ENCODE peak calls at places on chromosomes 12 and 14, in four cellular contexts. B is K562, C is HepG2, I is GM12878. J is an unnamed sample.

GRCh38 chr12:6233121-6233971 is 33.1 kb downstream of the CD9 start:
- DNase-seq in C (no peak), B (no peak), I (no peak), J (no peak)

GRCh38 chr12:123115409-123116111 is 35.3 kb downstream of the PITPNM2 start:
- DNase-seq in B (no peak), I (peak), C (no peak), J (no peak)

GRCh38 chr14:51539571-51540037 is 112.1 kb upstream of the FRMD6 start:
- DNase-seq in B (no peak), I (no peak), C (no peak), J (no peak)

GRCh38 chr12:99644629-99645028 is 2.9 kb upstream of the GARIN6 start:
- DNase-seq in B (no peak), C (no peak), I (no peak), J (no peak)

GRCh38 chr14:68962681-68963080 is 16.4 kb downstream of the ACTN1 start:
- DNase-seq in I (no peak), C (no peak), B (no peak), J (no peak)

GRCh38 chr12:53063708-53064612 is 14.1 kb downstream of the TNS2 start:
- DNase-seq in B (no peak), C (no peak), I (no peak), J (no peak)

GRCh38 chr12:103128862-103129501 is 171.5 kb downstream of the ASCL1 start:
- DNase-seq in I (no peak), B (no peak), C (peak), J (no peak)

GRCh38 chr12:23450810-23451209 is 498.7 kb downstream of the SOX5 start:
- DNase-seq in I (no peak), B (no peak), C (no peak), J (no peak)

GRCh38 chr12:28015165-28015564 is 42.6 kb upstream of the PTHLH start:
- DNase-seq in B (no peak), I (no peak), C (no peak), J (no peak)

GRCh38 chr14:59046746-59047145 is 141.7 kb upstream of the DAAM1 start:
- DNase-seq in C (no peak), B (no peak), I (no peak), J (no peak)

DNA sequence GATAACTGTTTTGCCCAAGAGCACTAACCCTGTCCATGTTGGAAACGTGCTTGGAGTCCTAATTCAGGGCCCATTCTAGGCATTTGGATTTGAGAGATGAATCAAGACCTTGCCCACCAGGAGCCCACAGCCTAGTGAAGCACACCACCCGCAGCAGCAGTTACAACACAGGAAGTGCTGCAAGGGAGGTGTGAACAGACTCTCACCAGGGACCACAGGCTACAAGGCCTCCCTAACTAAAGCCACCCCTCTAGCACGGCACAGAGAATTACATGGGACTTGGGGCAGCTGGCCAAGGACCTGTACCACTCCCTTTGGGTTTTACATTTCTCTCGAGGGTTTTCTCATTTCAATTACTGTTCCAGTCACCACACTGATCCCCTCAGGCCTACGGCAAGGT is 49.4 kb upstream of the FOXN3 start:
- DNase-seq in C (no peak), I (no peak), B (no peak), J (no peak)
- TF ChIP-seq TARDBP in C (no peak), I (no peak), B (no peak), J (no peak)

DNA sequence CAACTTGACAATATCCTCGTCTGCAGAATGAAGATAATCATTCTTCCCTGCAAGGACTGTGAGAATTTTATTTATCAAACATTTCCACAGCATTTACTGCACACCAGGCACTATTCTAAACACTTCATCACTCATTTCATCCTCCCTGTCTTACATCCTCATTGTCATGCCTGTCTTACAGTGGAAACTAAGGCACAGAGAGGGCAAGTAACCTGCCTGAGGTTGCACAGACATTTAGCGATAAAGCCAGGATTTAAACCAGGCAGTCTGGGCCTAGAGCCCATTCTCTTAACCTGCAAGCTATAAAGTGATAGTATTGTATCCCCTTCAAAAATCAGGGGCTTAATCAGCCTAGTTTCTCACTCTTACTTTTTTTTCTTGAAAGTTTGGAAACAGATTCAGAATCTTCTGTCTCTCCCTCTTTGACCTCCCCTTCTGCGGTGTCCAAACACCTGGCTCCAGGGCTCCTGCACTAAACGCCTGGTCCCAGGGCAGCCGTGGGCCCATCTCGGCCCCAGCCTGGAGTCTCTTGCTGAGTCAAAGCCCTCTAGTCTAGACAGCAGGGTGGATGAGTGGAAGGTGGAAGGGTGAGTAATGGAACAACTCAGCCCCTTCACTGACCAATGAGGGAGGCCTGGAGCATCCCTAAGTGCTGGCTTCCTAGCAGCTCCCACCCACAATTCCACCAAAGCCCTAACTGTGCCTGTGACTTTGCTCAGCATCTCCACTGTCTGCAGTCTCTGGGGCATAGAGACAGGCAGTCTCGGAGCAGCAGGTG is 12.5 kb downstream of the ISM2 start:
- DNase-seq in B (no peak), I (no peak), C (no peak), J (no peak)
- TF ChIP-seq FOXK2 in B (no peak), I (no peak), C (no peak), J (no peak)

GRCh38 chr14:104844306-104845032 is 20.6 kb upstream of the CEP170B start:
- DNase-seq in B (no peak), C (no peak), I (no peak), J (no peak)
- TF ChIP-seq TARDBP in B (no peak), C (no peak), I (no peak), J (no peak)

GRCh38 chr14:86884498-86884897 is 1108.5 kb downstream of the GALC start:
- DNase-seq in I (no peak), C (no peak), B (no peak), J (no peak)
- TF ChIP-seq FOXK2 in I (no peak), C (no peak), B (no peak), J (no peak)

GRCh38 chr14:96206461-96206860 is 1.8 kb downstream of the BDKRB2 start:
- DNase-seq in C (no peak), B (no peak), I (no peak), J (no peak)
- TF ChIP-seq TARDBP in C (no peak), B (no peak), I (no peak), J (no peak)

GRCh38 chr14:93712838-93713724 is 75.2 kb downstream of the PRIMA1 start:
- DNase-seq in I (no peak), C (no peak), B (no peak), J (no peak)
- TF ChIP-seq FOXK2 in I (no peak), C (no peak), B (no peak), J (no peak)

GRCh38 chr14:57205953-57206352 is 62.8 kb downstream of the EXOC5 start:
- DNase-seq in I (no peak), C (no peak), B (no peak), J (no peak)

GRCh38 chr14:57212919-57213318 is 55.8 kb downstream of the EXOC5 start:
- DNase-seq in C (no peak), B (no peak), I (no peak), J (no peak)

DNA sequence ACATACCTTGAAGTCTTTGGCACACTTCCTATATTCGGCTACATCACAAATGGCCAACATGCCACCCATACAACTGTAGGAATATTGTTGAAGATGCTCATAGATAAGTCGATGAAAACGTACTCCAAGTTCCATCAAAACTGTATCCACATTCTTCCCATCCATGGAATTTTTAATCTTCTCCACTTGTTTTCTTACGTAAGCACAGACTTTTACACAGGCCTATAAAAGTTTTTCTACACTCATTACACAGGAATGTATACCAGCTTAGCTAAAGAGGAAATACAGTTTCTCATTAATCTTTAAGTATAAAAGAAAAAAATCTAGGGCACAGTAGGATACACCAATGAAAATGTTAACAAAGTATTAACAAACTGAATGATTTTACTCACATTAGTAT is 59.1 kb downstream of the EXOC5 start:
- DNase-seq in B (no peak), C (no peak), I (no peak), J (no peak)
- TF ChIP-seq TARDBP in B (no peak), C (no peak), I (no peak), J (no peak)

J was measured in HEK293T.